ENCODE peak calls at places on chromosome 19, in nine cellular contexts. Z is upper lobe of right lung; Y is CD8-positive, alpha-beta T cell; X is HCT116; H is cardiac muscle cell; A is stomach; W is fibroblast of lung; T is GM23338; C is transverse colon. N is an unnamed sample.
A peak's percentile ranks its signal among the peaks of the same experiment; 100 is the strongest.

GRCh38 chr19:10998045-10998533 is 37.3 kb downstream of the SMARCA4 start:
- DNase-seq in W (peak; percentile 6), C (peak; percentile 48), A (no peak), H (peak; percentile 74), T (no peak), Z (no peak), Y (no peak), X (no peak), N (no peak)

GRCh38 chr19:42115705-42116104 is 16.5 kb downstream of the POU2F2 start:
- DNase-seq in A (no peak), X (no peak), C (no peak), Y (no peak), H (no peak), Z (no peak), W (no peak), T (no peak), N (no peak)

GRCh38 chr19:5492281-5492812 is 37.1 kb downstream of the ZNRF4 start:
- DNase-seq in X (no peak), A (no peak), Y (no peak), W (no peak), T (no peak), H (no peak), Z (no peak), C (no peak), N (no peak)

GRCh38 chr19:5948697-5949564 is 29.0 kb downstream of the RANBP3 start:
- DNase-seq in T (no peak), C (no peak), X (no peak), Z (no peak), Y (no peak), A (no peak), H (peak; percentile 33), W (no peak), N (no peak)

GRCh38 chr19:38291855-38292254 is 12.2 kb upstream of the C19orf33 start:
- DNase-seq in T (no peak), Y (no peak), H (no peak), Z (no peak), C (no peak), X (no peak), W (no peak), A (no peak), N (no peak)

GRCh38 chr19:29926031-29926430 is 16.0 kb upstream of the URI1 start:
- DNase-seq in C (no peak), Y (no peak), X (no peak), Z (no peak), A (no peak), T (no peak), H (no peak), W (no peak), N (no peak)

GRCh38 chr19:56740478-56740877 is 68.9 kb upstream of the ZNF835 start:
- DNase-seq in X (no peak), W (no peak), H (no peak), Z (no peak), Y (no peak), A (no peak), C (no peak), T (no peak), N (no peak)

GRCh38 chr19:4609878-4610511 is 29.3 kb upstream of the TNFAIP8L1 start:
- DNase-seq in X (no peak), T (peak; percentile 64), Z (no peak), A (no peak), C (no peak), W (no peak), H (no peak), Y (no peak), N (peak; percentile 71)

GRCh38 chr19:30310806-30311121 is 61.4 kb upstream of the ZNF536 start:
- DNase-seq in X (no peak), A (no peak), Y (no peak), W (no peak), C (no peak), T (no peak), H (no peak), Z (no peak), N (no peak)

GRCh38 chr19:29259153-29259552 is 46.2 kb upstream of the UQCRFS1 start:
- DNase-seq in T (peak; percentile 32), X (no peak), Z (no peak), W (no peak), A (no peak), H (no peak), Y (no peak), C (no peak), N (peak; percentile 19)

GRCh38 chr19:48627211-48627864 is 8.0 kb downstream of the SPHK2 start:
- DNase-seq in Z (peak; percentile 66), H (no peak), Y (no peak), T (no peak), W (no peak), C (peak; percentile 73), X (no peak), A (no peak), N (no peak)

GRCh38 chr19:48624791-48625723 is 5.8 kb downstream of the SPHK2 start:
- DNase-seq in Y (no peak), H (no peak), T (peak; percentile 73), W (no peak), A (no peak), Z (no peak), C (peak; percentile 79), X (no peak), N (no peak)

GRCh38 chr19:48624067-48624594 is 4.8 kb downstream of the SPHK2 start:
- DNase-seq in W (peak; percentile 97), T (peak; percentile 99), H (peak; percentile 99), X (peak; percentile 91), Z (peak; percentile 99), Y (peak; percentile 94), C (peak; percentile 99), A (peak; percentile 99), N (no peak)

GRCh38 chr19:48627865-48628314 is 8.6 kb downstream of the SPHK2 start:
- DNase-seq in T (no peak), Z (peak; percentile 64), W (no peak), X (no peak), H (no peak), A (no peak), Y (no peak), C (no peak), N (no peak)

DNA sequence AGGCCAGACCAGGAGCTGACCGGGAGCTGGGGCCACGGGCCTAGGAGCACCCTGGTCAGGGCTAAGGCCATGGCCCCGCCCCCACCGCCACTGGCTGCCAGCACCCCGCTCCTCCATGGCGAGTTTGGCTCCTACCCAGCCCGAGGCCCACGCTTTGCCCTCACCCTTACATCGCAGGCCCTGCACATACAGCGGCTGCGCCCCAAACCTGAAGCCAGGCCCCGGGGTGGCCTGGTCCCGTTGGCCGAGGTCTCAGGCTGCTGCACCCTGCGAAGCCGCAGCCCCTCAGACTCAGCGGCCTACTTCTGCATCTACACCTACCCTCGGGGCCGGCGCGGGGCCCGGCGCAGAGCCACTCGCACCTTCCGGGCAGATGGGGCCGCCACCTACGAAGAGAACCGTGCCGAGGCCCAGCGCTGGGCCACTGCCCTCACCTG is 6.6 kb downstream of the SPHK2 start:
- DNase-seq in Z (peak; percentile 67), X (no peak), H (no peak), T (no peak), Y (no peak), A (no peak), C (peak; percentile 36), W (no peak), N (no peak)
- H3K27ac ChIP-seq in Z (no peak overlapping the region), X (peak overlapping the region; percentile 39), H (no peak overlapping the region), T (no peak overlapping the region), Y (no peak overlapping the region), A (peak overlapping the region; percentile 89), C (peak overlapping the region; percentile 76), W (no peak overlapping the region), N (no peak overlapping the region)

GRCh38 chr19:46065486-46065885 is 24.7 kb upstream of the IGFL4 start:
- DNase-seq in W (peak; percentile 73), A (no peak), T (no peak), C (no peak), H (peak; percentile 40), Z (no peak), X (no peak), Y (no peak), N (no peak)
- TF ChIP-seq CTCF in W (no peak), A (no peak), T (no peak), C (no peak), H (peak; percentile 3), Z (no peak), X (no peak), Y (no peak), N (no peak)

GRCh38 chr19:36150586-36150985 is 1.7 kb downstream of the COX7A1 start:
- DNase-seq in Y (no peak), X (no peak), H (no peak), C (no peak), Z (no peak), T (no peak), W (no peak), A (no peak), N (no peak)

GRCh38 chr19:36152886-36153525 is 759 bp upstream of the COX7A1 start:
- DNase-seq in A (no peak), C (no peak), X (no peak), T (no peak), H (no peak), Z (no peak), W (no peak), Y (no peak), N (no peak)

GRCh38 chr19:36149673-36150406 is 2.4 kb downstream of the COX7A1 start:
- DNase-seq in X (no peak), Z (no peak), T (no peak), W (no peak), A (no peak), C (no peak), H (no peak), Y (no peak), N (no peak)

GRCh38 chr19:36152061-36152885 is at the start of gene COX7A1:
- DNase-seq in C (peak; percentile 45), H (peak; percentile 74), W (no peak), T (peak; percentile 69), Z (peak; percentile 75), X (no peak), A (no peak), Y (no peak), N (no peak)

DNA sequence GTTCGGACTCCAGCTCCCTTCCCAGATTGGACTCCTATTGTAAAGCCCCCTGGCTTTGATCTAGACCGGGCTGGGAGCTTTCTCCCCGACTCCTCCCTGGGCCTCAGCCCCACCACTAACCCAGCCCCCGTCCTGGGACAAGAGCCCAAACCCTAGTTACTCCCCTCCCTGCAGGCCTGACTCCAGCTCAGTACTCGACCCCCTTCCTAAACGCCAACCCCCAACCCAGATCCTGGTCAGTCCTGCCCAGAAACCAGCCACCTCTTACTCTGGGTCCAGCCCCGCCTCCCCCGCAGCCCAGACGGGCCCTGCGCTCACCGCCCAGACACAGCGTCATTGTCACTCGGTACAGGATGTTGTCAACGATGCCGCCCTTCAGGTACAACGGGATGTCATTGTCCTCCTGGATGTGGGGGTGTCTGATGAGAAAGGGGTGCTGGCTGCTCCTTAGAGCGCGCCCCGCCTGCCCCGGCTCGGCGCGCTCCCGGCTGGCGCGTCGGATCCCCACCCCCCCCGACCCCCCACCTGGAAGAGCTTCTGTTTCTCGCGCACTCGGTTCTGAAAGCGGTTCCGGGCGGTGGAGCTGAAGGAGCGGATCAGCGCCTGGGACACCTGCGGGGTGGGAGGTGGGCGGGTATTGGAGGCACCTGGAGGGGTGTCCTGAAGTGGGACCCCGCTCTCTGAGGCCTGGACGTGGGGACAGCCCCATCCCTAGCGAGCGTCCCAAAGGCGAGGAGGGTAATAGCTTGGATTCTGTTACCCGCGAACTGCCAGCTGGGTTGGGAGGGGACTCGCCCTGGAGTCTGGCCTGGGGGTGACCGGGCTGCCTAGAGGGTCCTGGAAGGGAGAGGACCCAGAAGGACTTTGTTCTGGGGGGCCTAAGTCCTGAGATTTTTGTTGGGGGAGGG is 849 bp downstream of the COX7A1 start:
- DNase-seq in A (no peak), T (peak; percentile 89), H (peak; percentile 18), C (no peak), X (no peak), Y (no peak), Z (no peak), W (no peak), N (no peak)
- H3K4me3 ChIP-seq in A (peak overlapping the region; percentile 57), T (peak overlapping the region; percentile 77), H (no peak overlapping the region), C (peak overlapping the region; percentile 39), X (no peak overlapping the region), Y (no peak overlapping the region), Z (peak overlapping the region; percentile 58), W (peak overlapping the region; percentile 57), N (no peak overlapping the region)

GRCh38 chr19:15304140-15304705 is 28.1 kb downstream of the BRD4 start:
- DNase-seq in Y (no peak), A (no peak), Z (peak; percentile 30), H (no peak), W (peak; percentile 49), T (no peak), X (no peak), C (no peak), N (no peak)
- H3K27ac ChIP-seq in Y (no peak overlapping the region), A (peak overlapping the region; percentile 43), Z (no peak overlapping the region), H (peak overlapping the region; percentile 79), W (peak overlapping the region; percentile 50), T (no peak overlapping the region), X (no peak overlapping the region), C (peak overlapping the region; percentile 64), N (no peak overlapping the region)

N was measured in HL-60.